ENCODE peak calls at places on chromosome 7, in seven cellular contexts. Y, J, K, U, C, T and G are unnamed samples.
A peak's percentile ranks its signal among the peaks of the same experiment; 100 is the strongest.

GRCh38 chr7:121313793-121314676 is 14.8 kb upstream of the WNT16 start:
- DNase-seq in Y (no peak), J (no peak), K (no peak), U (no peak), C (peak; percentile 75), T (no peak), G (no peak)

GRCh38 chr7:26787696-26788095 is 76.7 kb downstream of the SKAP2 start:
- DNase-seq in Y (no peak), J (no peak), K (no peak), U (no peak), C (no peak), T (no peak), G (no peak)

GRCh38 chr7:19051767-19052375 is 65.6 kb downstream of the TWIST1 start:
- DNase-seq in Y (no peak), J (no peak), K (peak; percentile 42), U (no peak), C (peak; percentile 58), T (no peak), G (no peak)

GRCh38 chr7:152177696-152178404 is 152.4 kb downstream of the GALNT11 start:
- DNase-seq in Y (no peak), J (no peak), K (peak; percentile 8), U (no peak), C (no peak), T (no peak), G (no peak)

GRCh38 chr7:82527831-82528230 is 84.3 kb upstream of the CACNA2D1 start:
- DNase-seq in Y (no peak), J (no peak), K (no peak), U (no peak), C (peak; percentile 47), T (no peak), G (no peak)

GRCh38 chr7:7157177-7157886 is 25.0 kb upstream of the C1GALT1 start:
- DNase-seq in Y (no peak), J (peak; percentile 8), K (no peak), U (no peak), C (peak; percentile 76), T (no peak), G (no peak)

GRCh38 chr7:141133646-141134045 is 59.8 kb downstream of the TMEM178B start:
- DNase-seq in Y (no peak), J (no peak), K (no peak), U (no peak), C (peak; percentile 10), T (no peak), G (no peak)

GRCh38 chr7:22672892-22673637 is 53.9 kb upstream of the IL6 start:
- DNase-seq in Y (no peak), J (no peak), K (no peak), U (no peak), C (no peak), T (no peak), G (no peak)

GRCh38 chr7:106329408-106329807 is 44.6 kb upstream of the NAMPT start:
- DNase-seq in Y (no peak), J (no peak), K (no peak), U (no peak), C (no peak), T (no peak), G (no peak)

GRCh38 chr7:111730476-111731300 is 168.4 kb upstream of the IMMP2L start:
- DNase-seq in Y (peak; percentile 39), J (no peak), K (peak; percentile 18), U (no peak), C (peak; percentile 54), T (no peak), G (no peak)

GRCh38 chr7:102220229-102220850 is 66.3 kb upstream of the SH2B2 start:
- DNase-seq in Y (no peak), J (no peak), K (no peak), U (no peak), C (no peak), T (no peak), G (no peak)
- TF ChIP-seq CTCF in Y (no peak), J (no peak), K (no peak), U (no peak), C (no peak), T (no peak), G (no peak)

GRCh38 chr7:101950450-101951119 is 133.2 kb downstream of the CUX1 start:
- DNase-seq in Y (no peak), J (peak; percentile 42), K (peak; percentile 62), U (no peak), C (peak; percentile 84), T (no peak), G (no peak)
- H3K4me3 ChIP-seq in Y (no peak overlapping the region), J (no peak overlapping the region), K (no peak overlapping the region), U (no peak overlapping the region), C (no peak overlapping the region), T (no peak overlapping the region), G (no peak overlapping the region)

GRCh38 chr7:85186083-85186520 is 754 bp downstream of the SEMA3D start:
- DNase-seq in Y (peak; percentile 65), J (no peak), K (peak; percentile 60), U (peak; percentile 43), C (peak; percentile 43), T (no peak), G (peak; percentile 40)

GRCh38 chr7:85184599-85185354 is 2.1 kb downstream of the SEMA3D start:
- DNase-seq in Y (peak; percentile 26), J (no peak), K (no peak), U (peak; percentile 42), C (peak; percentile 28), T (no peak), G (peak; percentile 44)

GRCh38 chr7:85186521-85187241 is at the start of gene SEMA3D:
- DNase-seq in Y (peak; percentile 90), J (peak; percentile 70), K (peak; percentile 87), U (peak; percentile 87), C (peak; percentile 75), T (peak; percentile 57), G (peak; percentile 70)

GRCh38 chr7:85183296-85183695 is 3.6 kb downstream of the SEMA3D start:
- DNase-seq in Y (no peak), J (no peak), K (no peak), U (no peak), C (no peak), T (no peak), G (no peak)

GRCh38 chr7:85185355-85186082 is 1.3 kb downstream of the SEMA3D start:
- DNase-seq in Y (peak; percentile 62), J (no peak), K (peak; percentile 69), U (peak; percentile 65), C (peak; percentile 61), T (peak; percentile 58), G (peak; percentile 39)
- TF ChIP-seq CTCF in Y (peak; percentile 19), J (peak; percentile 23), K (no peak), U (no peak), C (peak; percentile 8), T (peak; percentile 29), G (peak; percentile 10)

GRCh38 chr7:922334-923107 is 32.0 kb downstream of the ADAP1 start:
- DNase-seq in Y (no peak), J (no peak), K (no peak), U (peak; percentile 66), C (no peak), T (peak; percentile 11), G (no peak)
- H3K4me3 ChIP-seq in Y (no peak overlapping the region), J (no peak overlapping the region), K (no peak overlapping the region), U (no peak overlapping the region), C (no peak overlapping the region), T (peak overlapping the region; percentile 37), G (no peak overlapping the region)

GRCh38 chr7:13262929-13263530 is 575.6 kb downstream of the ARL4A start:
- DNase-seq in Y (peak; percentile 45), J (peak; percentile 24), K (peak; percentile 70), U (no peak), C (peak; percentile 59), T (no peak), G (no peak)
- TF ChIP-seq CTCF in Y (peak; percentile 48), J (peak; percentile 61), K (peak; percentile 33), U (peak; percentile 46), C (peak; percentile 56), T (peak; percentile 74), G (no peak)

DNA sequence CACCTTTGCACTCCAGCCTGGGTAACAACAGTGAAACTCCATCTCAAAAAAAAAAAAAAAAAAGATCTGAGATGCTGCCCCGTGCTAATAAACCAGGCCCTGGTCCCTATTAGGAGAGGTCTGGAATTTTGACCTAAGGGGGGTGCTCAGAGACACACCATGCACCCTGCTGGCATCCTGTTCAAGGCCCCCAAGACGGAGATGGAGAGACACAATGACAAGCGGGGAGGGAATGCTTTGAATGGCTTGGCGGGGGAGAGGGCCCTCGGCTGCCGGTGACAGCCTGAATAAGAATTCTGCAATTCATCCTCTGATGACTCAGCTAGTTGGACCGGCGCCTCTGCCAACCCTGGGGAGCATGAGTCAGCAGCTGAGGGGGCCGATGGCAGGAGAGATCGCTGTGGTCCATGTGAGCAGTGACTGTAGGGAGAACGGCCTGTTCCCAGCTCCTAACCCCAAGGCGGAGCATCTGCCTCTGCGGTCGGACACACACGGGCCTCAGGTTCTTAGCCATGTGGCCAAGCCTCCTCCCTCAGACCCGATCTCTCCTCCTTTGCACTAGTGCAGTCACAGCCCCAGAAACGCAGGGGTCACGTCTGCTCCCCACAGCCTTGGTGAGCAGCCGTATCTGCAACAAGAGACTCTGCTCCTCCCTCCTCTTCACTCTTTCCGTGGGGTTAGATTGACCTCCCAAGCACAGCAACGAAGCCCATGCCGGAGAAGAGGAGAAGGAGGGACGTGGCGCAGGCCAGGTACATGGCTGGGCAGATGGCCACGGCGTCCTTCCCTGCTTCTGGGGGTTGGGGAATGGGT is 14.9 kb downstream of the TRIM56 start:
- DNase-seq in Y (peak; percentile 67), J (peak; percentile 97), K (peak; percentile 97), U (peak; percentile 93), C (peak; percentile 100), T (peak; percentile 95), G (peak; percentile 96)
- H3K4me3 ChIP-seq in Y (no peak overlapping the region), J (peak overlapping the region; percentile 20), K (no peak overlapping the region), U (no peak overlapping the region), C (peak overlapping the region; percentile 47), T (no peak overlapping the region), G (no peak overlapping the region)

GRCh38 chr7:98539865-98540264 is 77.2 kb upstream of the NPTX2 start:
- DNase-seq in Y (no peak), J (no peak), K (no peak), U (no peak), C (no peak), T (no peak), G (no peak)
- TF ChIP-seq CTCF in Y (no peak), J (no peak), K (no peak), U (no peak), C (no peak), T (no peak), G (no peak)